ENCODE peak calls at places on chromosome 6, in four cellular contexts. V is HepG2, R is GM12878, J is K562. M is an unnamed sample.

GRCh38 chr6:89385156-89385667 is 26.9 kb downstream of the RRAGD start:
- DNase-seq in J (no peak), V (no peak), R (peak), M (no peak)

GRCh38 chr6:127446356-127446755 is 12.8 kb downstream of the KIAA0408 start:
- DNase-seq in R (no peak), V (no peak), J (no peak), M (no peak)

GRCh38 chr6:163533443-163533842 is 118.9 kb downstream of the QKI start:
- DNase-seq in R (no peak), J (peak), V (peak), M (no peak)

GRCh38 chr6:88761237-88762031 is 202.0 kb downstream of the RNGTT start:
- DNase-seq in J (no peak), R (peak), V (no peak), M (no peak)

GRCh38 chr6:117600008-117600743 is 2.1 kb downstream of the GOPC start:
- DNase-seq in J (peak), V (no peak), R (no peak), M (no peak)

GRCh38 chr6:118808794-118809668 is 84.9 kb upstream of the ASF1A start:
- DNase-seq in J (peak), R (no peak), V (no peak), M (no peak)

GRCh38 chr6:18155273-18155863 is at the start of gene KDM1B:
- DNase-seq in V (peak), J (peak), R (peak), M (peak)

GRCh38 chr6:157615411-157615763 is 207.7 kb upstream of the SNX9 start:
- DNase-seq in V (no peak), J (no peak), R (no peak), M (no peak)

GRCh38 chr6:43391448-43392031 is 22.1 kb upstream of the ZNF318 start:
- DNase-seq in V (no peak), J (peak), R (no peak), M (no peak)

GRCh38 chr6:26383624-26384417 is 913 bp downstream of the BTN2A2 start:
- DNase-seq in V (no peak), J (peak), R (no peak), M (no peak)

GRCh38 chr6:15322781-15323536 is 77.1 kb downstream of the JARID2 start:
- DNase-seq in V (no peak), R (no peak), J (no peak), M (no peak)

GRCh38 chr6:137874204-137875001 is 7.3 kb downstream of the TNFAIP3 start:
- DNase-seq in J (no peak), V (no peak), R (no peak), M (no peak)

GRCh38 chr6:138161434-138162103 is at the start of gene ARFGEF3:
- DNase-seq in J (peak), V (peak), R (no peak), M (peak)

GRCh38 chr6:139313229-139313628 is 21.4 kb upstream of the TXLNB start:
- DNase-seq in V (no peak), J (no peak), R (no peak), M (no peak)

GRCh38 chr6:90098025-90098474 is 198.6 kb downstream of the BACH2 start:
- DNase-seq in R (no peak), V (no peak), J (no peak), M (peak)

GRCh38 chr6:41970436-41970846 is 28.8 kb upstream of the CCND3 start:
- DNase-seq in J (no peak), V (no peak), R (no peak), M (no peak)

GRCh38 chr6:109869398-109870165 is 108.5 kb upstream of the GPR6 start:
- DNase-seq in V (no peak), J (no peak), R (no peak), M (no peak)

GRCh38 chr6:11232968-11233626 is 629 bp upstream of the NEDD9 start:
- DNase-seq in R (no peak), V (peak), J (peak), M (peak)

GRCh38 chr6:17120019-17120418 is 18.2 kb downstream of the STMND1 start:
- DNase-seq in V (no peak), J (no peak), R (no peak), M (no peak)

GRCh38 chr6:17130786-17131185 is 28.9 kb downstream of the STMND1 start:
- DNase-seq in J (no peak), R (no peak), V (no peak), M (no peak)

DNA sequence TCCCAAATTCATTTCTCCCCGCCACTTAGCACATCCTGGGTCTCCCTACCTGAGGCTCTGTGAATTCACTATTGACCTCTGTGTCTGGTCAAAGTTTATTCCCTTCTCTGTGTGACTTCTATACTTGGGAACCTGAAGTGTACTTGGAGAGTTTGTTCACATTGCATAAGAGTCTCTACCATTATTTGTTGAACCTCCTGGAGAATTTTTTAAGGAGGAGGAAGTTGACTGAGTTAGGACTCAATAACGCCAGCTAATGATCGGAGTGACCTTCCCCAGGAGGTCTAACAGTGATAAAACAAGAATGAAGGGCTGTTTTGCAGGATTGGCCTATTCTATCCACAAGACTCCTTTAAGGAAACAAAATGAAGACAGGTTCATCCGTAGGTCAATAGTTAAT is 23.6 kb downstream of the STMND1 start:
- DNase-seq in J (no peak), V (no peak), R (no peak), M (no peak)
- TF ChIP-seq FOXK2 in J (no peak), V (no peak), R (no peak), M (no peak)

GRCh38 chr6:7052441-7052936 is 55.3 kb upstream of the RREB1 start:
- DNase-seq in R (no peak), J (no peak), V (no peak), M (peak)

GRCh38 chr6:7060769-7061516 is 46.8 kb upstream of the RREB1 start:
- DNase-seq in J (no peak), V (no peak), R (no peak), M (no peak)

GRCh38 chr6:7053125-7053784 is 54.5 kb upstream of the RREB1 start:
- DNase-seq in V (no peak), J (peak), R (no peak), M (no peak)

GRCh38 chr6:7062445-7063162 is 45.2 kb upstream of the RREB1 start:
- DNase-seq in J (no peak), R (no peak), V (no peak), M (no peak)

GRCh38 chr6:7058250-7058923 is 49.4 kb upstream of the RREB1 start:
- DNase-seq in J (peak), V (peak), R (no peak), M (no peak)
- TF ChIP-seq FOXK2 in J (no peak), V (no peak), R (no peak), M (no peak)

GRCh38 chr6:169859978-169860703 is 108.7 kb downstream of the ERMARD start:
- DNase-seq in R (no peak), V (no peak), J (no peak), M (no peak)

GRCh38 chr6:169859401-169859977 is 108.1 kb downstream of the ERMARD start:
- DNase-seq in R (no peak), J (no peak), V (no peak), M (no peak)

GRCh38 chr6:169863149-169863525 is 111.7 kb downstream of the ERMARD start:
- DNase-seq in R (no peak), J (no peak), V (no peak), M (no peak)

GRCh38 chr6:169862464-169863148 is 111.2 kb downstream of the ERMARD start:
- DNase-seq in J (no peak), V (no peak), R (no peak), M (no peak)

DNA sequence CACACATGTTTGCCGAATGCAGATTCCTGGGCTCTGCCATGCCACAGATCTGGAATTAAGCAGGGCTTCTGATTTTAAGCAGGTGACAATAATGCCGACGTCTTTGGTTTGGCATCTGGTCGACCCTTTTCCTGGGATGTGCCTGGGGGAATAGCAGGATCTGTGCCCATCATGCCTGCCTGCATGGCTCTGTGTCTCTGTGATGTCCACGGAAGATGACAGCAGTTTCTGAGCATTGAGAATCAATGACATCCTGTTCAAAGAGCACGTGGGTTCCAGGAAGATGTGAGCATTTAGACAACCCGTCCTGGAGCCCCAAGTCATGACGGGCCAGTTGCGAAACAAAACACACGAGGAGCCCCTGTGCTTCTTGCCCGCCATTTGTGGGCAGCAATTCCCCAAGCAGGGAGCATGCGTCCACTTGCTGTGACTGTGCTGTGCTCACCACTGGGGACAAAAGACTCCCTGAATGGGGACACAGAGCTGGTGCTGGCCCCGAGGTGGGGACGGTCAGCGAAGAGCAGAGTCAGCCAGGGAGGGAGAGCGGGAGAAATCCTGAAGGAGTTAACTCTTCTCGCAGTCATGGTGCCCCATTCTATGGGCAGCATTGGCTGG is 110.1 kb downstream of the ERMARD start:
- DNase-seq in V (no peak), R (no peak), J (no peak), M (no peak)
- TF ChIP-seq FOXK2 in V (no peak), R (no peak), J (no peak), M (no peak)

GRCh38 chr6:30556964-30557682 is at the start of gene PRR3:
- DNase-seq in J (peak), R (peak), V (peak), M (peak)

GRCh38 chr6:30556714-30556963 is 350 bp upstream of the GNL1 start:
- DNase-seq in R (no peak), V (no peak), J (peak), M (no peak)

GRCh38 chr6:30555428-30556005 is 772 bp downstream of the GNL1 start:
- DNase-seq in R (no peak), J (peak), V (no peak), M (peak)

GRCh38 chr6:30554962-30555361 is 1.3 kb downstream of the GNL1 start:
- DNase-seq in V (no peak), R (no peak), J (peak), M (no peak)

GRCh38 chr6:30556006-30556713 is at the start of gene GNL1:
- DNase-seq in V (peak), J (peak), R (peak), M (peak)
- TF ChIP-seq FOXK2 in V (peak), J (peak), R (peak), M (no peak)

DNA sequence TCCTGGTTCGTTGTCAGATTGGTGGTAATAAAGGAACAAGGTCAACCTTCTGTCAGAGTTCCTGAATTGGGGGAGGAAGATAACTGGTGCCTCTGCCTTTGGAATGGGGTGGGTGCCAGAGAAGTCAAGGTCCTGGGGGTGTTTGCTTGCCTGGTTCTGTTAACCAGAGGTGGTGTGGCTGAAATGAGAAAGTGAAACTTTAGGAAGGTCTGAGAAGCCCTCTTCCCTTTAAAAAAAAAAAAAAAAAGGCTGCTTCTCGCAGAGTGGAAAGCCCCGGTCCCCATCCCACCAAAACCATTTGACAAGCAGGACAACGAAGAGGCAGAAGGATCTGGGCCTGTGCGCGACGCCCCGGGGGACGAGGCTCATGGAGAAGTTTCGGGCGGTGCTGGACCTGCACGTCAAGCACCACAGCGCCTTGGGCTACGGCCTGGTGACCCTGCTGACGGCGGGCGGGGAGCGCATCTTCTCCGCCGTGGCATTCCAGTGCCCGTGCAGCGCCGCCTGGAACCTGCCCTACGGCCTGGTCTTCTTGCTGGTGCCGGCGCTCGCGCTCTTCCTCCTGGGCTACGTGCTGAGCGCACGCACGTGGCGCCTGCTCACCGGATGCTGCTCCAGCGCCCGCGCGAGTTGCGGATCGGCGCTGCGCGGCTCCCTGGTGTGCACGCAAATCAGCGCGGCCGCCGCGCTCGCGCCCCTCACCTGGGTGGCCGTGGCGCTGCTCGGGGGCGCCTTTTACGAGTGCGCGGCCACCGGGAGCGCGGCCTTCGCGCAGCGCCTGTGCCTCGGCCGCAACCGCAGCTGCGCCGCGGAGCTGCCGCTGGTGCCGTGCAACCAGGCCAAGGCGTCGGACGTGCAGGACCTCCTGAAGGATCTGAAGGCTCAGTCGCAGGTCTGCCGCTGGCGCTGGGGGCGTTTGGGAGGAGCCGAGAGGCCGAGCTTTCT is 660 bp downstream of the CALHM6 start:
- DNase-seq in J (no peak), R (no peak), V (no peak), M (no peak)
- TF ChIP-seq FOXK2 in J (no peak), R (no peak), V (no peak), M (no peak)

GRCh38 chr6:161151660-161152526 is 122.0 kb downstream of the AGPAT4 start:
- DNase-seq in J (no peak), R (no peak), V (no peak), M (no peak)
- TF ChIP-seq FOXK2 in J (no peak), R (no peak), V (no peak), M (no peak)

DNA sequence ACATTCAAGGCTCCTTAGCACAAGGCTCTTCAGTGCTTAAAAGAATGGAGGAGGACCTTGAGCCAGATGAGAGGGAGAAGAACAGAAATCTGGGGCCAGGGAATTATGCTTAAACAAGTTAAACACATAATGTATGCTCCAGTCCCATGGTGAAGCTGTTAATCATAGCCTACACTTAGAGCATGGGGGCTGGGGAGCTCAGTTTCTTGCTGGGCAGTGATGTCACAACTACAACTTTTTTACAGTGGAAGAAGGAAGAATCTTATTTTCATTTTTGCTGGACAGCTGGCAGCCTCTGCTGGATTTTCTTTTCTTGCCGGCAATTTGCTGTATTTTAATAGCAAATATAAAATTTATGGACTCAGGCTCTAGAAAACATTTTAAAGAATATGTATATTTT is 432.5 kb downstream of the CD109 start:
- DNase-seq in R (no peak), J (no peak), V (no peak), M (no peak)
- TF ChIP-seq FOXK2 in R (no peak), J (no peak), V (no peak), M (no peak)

M was measured in HEK293T.